ENCODE peak calls at places on chromosomes 6 and 20, in seven cellular contexts. Q is Calu3, Y is tibial artery, C is A549, W is epithelial cell of esophagus, Z is progenitor cell of endocrine pancreas, D is heart right ventricle. N is an unnamed sample.

GRCh38 chr20:18103497-18103896 is 34.2 kb upstream of the KAT14 start:
- DNase-seq in C (no peak), W (no peak), D (no peak), Q (no peak), Y (no peak), Z (no peak), N (no peak)

GRCh38 chr6:109182590-109182989 is 87.3 kb downstream of the CEP57L1 start:
- DNase-seq in D (no peak), Q (no peak), C (no peak), Z (no peak), W (no peak), Y (no peak), N (no peak)

GRCh38 chr20:47126709-47127108 is 229.8 kb downstream of the ZMYND8 start:
- DNase-seq in Q (no peak), Y (no peak), W (no peak), Z (no peak), C (no peak), D (no peak), N (no peak)

GRCh38 chr6:33837971-33838665 is 34.3 kb upstream of the MLN start:
- DNase-seq in Q (no peak), W (peak), Z (no peak), D (no peak), C (no peak), Y (no peak), N (peak)

GRCh38 chr20:45029884-45030283 is 63.6 kb downstream of the STK4 start:
- DNase-seq in C (no peak), D (no peak), Z (no peak), W (no peak), Q (no peak), Y (no peak), N (no peak)

GRCh38 chr6:14517536-14518105 is 400.0 kb downstream of the CD83 start:
- DNase-seq in D (no peak), Z (no peak), Q (no peak), W (no peak), Y (no peak), C (no peak), N (no peak)

GRCh38 chr20:29497261-29497671 is 1760.2 kb upstream of the DEFB115 start:
- DNase-seq in D (peak), Y (peak), Q (no peak), W (no peak), C (no peak), Z (no peak), N (no peak)

GRCh38 chr6:149174962-149175361 is 142.6 kb upstream of the TAB2 start:
- DNase-seq in Q (no peak), D (no peak), W (no peak), Y (no peak), C (no peak), Z (no peak), N (no peak)

GRCh38 chr6:24856954-24857670 is 58.4 kb upstream of the ARMH2 start:
- DNase-seq in Y (no peak), Q (no peak), W (no peak), Z (no peak), C (no peak), D (no peak), N (no peak)

GRCh38 chr6:50816115-50816675 is 2.5 kb upstream of the TFAP2B start:
- DNase-seq in W (peak), Q (peak), Z (peak), D (peak), Y (peak), C (peak), N (peak)

GRCh38 chr20:6613280-6613861 is 154.1 kb upstream of the BMP2 start:
- DNase-seq in W (peak), D (no peak), Q (peak), C (no peak), Z (no peak), Y (no peak), N (no peak)

GRCh38 chr20:44690781-44691423 is 24.3 kb upstream of the CCN5 start:
- DNase-seq in Y (peak), C (no peak), W (no peak), Q (no peak), D (peak), Z (no peak), N (no peak)

GRCh38 chr20:3551681-3552434 is 81.0 kb downstream of the ATRN start:
- DNase-seq in C (no peak), D (no peak), Z (no peak), Q (no peak), Y (no peak), W (no peak), N (no peak)

GRCh38 chr6:108966855-108967755 is 118.9 kb downstream of the ARMC2 start:
- DNase-seq in Y (no peak), D (peak), Z (no peak), Q (peak), C (no peak), W (peak), N (peak)

GRCh38 chr6:35021014-35021413 is 120.1 kb downstream of the TCP11 start:
- DNase-seq in C (no peak), Q (no peak), Z (no peak), D (peak), Y (peak), W (no peak), N (no peak)

GRCh38 chr6:140283197-140283596 is 908.7 kb upstream of the CITED2 start:
- DNase-seq in Y (no peak), C (no peak), Q (no peak), Z (no peak), D (no peak), W (no peak), N (no peak)

GRCh38 chr6:44004625-44005506 is 122.4 kb downstream of the MRPL14 start:
- DNase-seq in Q (peak), D (peak), Z (no peak), W (no peak), Y (no peak), C (peak), N (no peak)

GRCh38 chr6:26577720-26578072 is 19.1 kb upstream of the ABT1 start:
- DNase-seq in Y (no peak), Z (no peak), W (no peak), C (no peak), Q (no peak), D (no peak), N (no peak)

GRCh38 chr6:131400054-131400781 is 172.8 kb upstream of the ARG1 start:
- DNase-seq in W (peak), Y (no peak), Z (no peak), Q (peak), D (no peak), C (peak), N (no peak)

GRCh38 chr20:2955257-2955950 is 82.1 kb downstream of the PTPRA start:
- DNase-seq in D (no peak), W (no peak), C (no peak), Z (no peak), Y (no peak), Q (no peak), N (no peak)

GRCh38 chr20:34708621-34709043 is 4.5 kb downstream of the TP53INP2 start:
- DNase-seq in Z (peak), Q (peak), Y (peak), W (peak), D (peak), C (peak), N (peak)

GRCh38 chr6:23173231-23173630 is 603.9 kb downstream of the HDGFL1 start:
- DNase-seq in W (peak), Y (no peak), D (no peak), Q (no peak), Z (no peak), C (no peak), N (no peak)

GRCh38 chr6:53664623-53665022 is 933 bp downstream of the KLHL31 start:
- DNase-seq in Q (no peak), D (peak), Y (no peak), W (no peak), C (no peak), Z (no peak), N (no peak)

GRCh38 chr6:53659458-53659857 is 6.1 kb downstream of the KLHL31 start:
- DNase-seq in Q (peak), D (no peak), Z (no peak), W (peak), Y (no peak), C (no peak), N (no peak)

GRCh38 chr6:53654745-53655240 is 10.8 kb downstream of the KLHL31 start:
- DNase-seq in Q (no peak), Y (no peak), C (no peak), D (no peak), W (no peak), Z (no peak), N (no peak)

GRCh38 chr6:53662457-53662856 is 3.1 kb downstream of the KLHL31 start:
- DNase-seq in C (no peak), D (no peak), W (no peak), Z (no peak), Q (no peak), Y (no peak), N (no peak)

DNA sequence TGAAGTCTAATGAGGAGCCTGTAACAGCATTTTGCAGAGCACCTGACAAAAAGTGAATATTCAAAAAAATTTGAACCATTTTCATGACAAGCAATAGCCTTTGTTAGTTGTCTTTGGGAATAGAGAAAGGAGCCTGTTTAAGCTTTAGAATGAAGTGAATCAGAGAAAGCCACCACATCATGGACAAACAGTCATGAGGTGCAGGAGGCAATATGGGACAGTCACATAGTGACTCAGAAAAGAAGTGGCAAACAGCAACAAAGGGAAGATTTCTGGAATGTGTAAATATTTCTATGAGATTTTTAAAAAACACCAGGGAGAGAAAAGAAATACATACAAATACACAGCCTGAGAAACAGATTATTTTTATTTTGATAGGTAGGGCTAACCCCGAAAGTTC is 6.6 kb downstream of the KLHL31 start:
- DNase-seq in Y (no peak), W (peak), D (no peak), C (no peak), Z (no peak), Q (no peak), N (no peak)
- TF ChIP-seq CTCF in Y (no peak), W (no peak), D (no peak), C (no peak), Z (no peak), Q (no peak), N (no peak)

DNA sequence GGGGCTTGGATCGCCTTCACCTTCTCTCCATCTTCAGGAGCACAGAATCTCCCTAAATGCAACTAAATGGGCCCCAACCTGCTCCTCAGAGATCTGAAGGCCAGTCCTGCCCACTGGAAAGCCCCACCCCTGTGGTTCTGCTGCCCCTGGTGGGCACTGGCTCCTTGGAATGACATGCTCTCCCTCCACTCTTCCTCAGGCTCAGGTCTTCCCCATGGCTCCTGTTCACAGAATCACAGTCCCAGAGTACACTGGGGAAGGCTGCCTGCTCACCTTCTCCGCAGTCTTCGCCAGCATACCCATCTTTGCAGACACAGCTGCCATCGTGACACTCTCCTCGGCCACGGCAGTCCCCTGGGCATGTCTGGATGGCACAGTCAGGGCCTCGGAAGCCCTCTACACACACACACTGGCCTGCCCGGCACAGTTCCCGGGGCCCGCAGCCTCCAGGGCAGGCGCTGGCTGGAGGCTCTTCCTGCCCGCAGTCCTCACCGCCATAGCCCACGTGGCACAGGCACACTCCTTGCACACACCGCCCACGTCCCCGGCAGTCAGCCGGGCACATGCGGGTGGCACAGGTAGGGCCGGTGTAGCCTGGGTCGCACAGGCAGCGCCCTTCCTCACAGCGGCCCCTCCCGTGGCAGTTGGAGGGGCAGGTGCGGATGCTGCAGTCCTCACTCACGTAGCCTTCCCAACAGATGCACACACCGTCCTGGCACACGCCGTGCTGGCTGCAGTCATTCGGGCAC is 13.6 kb downstream of the TNXB start:
- DNase-seq in Y (no peak), Z (no peak), D (no peak), C (no peak), W (no peak), Q (peak), N (no peak)
- TF ChIP-seq CTCF in Y (no peak), Z (peak), D (no peak), C (no peak), W (no peak), Q (no peak), N (no peak)

DNA sequence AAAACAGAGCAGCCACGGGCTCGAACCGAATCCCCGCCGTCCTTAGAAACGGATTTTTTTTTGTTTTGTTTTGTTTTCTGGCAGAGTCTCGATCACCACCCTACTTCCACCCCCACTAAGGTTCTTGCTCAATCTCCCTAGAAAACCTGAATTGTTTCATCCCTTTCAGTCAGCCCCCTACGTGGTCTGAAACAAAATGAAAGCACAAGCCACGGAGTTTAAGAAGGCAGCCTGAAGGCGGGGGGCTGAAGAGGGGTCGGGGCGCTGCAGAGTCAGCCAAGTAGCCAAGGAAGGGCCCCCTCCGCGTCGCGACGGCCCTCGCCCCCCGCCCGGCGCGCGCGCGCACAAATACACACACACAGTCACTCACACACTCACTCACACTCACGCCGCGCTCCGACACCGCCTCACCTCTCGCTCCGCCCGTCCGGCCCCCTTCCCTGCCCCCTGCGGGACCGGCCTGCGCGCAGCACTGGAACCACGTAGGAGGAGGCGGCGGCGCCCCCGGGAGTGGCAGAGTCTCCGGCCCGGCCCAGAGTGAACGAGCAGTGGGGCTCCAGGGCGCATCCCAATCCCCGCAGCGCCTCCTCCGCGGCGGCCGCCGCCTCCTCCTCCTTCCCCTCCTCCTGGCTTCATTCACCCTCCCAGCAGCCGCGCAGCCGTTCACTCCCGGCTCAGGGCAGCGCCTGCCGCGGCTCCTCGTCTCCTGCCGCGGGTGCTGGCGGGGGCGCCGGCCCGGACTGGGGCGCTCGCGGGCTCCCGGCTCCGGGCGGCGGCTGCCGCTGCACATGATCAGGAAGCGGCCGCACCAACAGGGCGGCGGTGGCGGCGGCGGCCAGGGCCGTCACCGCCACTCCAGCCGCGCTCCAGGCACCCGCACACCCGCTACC is 1.4 kb downstream of the ATXN1 start:
- DNase-seq in C (peak), Z (peak), Q (peak), Y (peak), W (peak), D (peak), N (peak)
- TF ChIP-seq CTCF in C (no peak), Z (peak), Q (no peak), Y (no peak), W (peak), D (peak), N (no peak)

DNA sequence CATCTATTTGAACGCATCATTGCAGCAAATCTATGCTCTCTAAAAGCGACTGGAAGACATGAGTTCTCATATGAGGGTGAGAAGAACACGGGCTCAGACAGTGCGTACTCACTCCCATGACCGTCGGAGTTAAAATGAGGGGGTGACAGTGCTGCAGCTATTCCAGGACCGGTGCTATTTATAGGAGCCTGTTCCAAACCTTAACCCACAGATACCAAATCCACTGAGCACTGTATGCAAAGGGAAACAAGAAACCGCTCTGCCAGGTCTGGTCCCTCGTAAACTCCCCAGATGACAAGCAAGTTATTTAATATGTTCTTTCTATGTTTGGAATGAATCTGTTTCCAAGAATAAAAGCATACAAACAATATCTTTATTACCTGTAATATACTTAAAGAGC is 22.9 kb downstream of the PPP1R3G start:
- DNase-seq in Q (no peak), Y (no peak), Z (no peak), W (no peak), C (no peak), D (peak), N (no peak)
- TF ChIP-seq CTCF in Q (no peak), Y (no peak), Z (no peak), W (no peak), C (no peak), D (no peak), N (no peak)

DNA sequence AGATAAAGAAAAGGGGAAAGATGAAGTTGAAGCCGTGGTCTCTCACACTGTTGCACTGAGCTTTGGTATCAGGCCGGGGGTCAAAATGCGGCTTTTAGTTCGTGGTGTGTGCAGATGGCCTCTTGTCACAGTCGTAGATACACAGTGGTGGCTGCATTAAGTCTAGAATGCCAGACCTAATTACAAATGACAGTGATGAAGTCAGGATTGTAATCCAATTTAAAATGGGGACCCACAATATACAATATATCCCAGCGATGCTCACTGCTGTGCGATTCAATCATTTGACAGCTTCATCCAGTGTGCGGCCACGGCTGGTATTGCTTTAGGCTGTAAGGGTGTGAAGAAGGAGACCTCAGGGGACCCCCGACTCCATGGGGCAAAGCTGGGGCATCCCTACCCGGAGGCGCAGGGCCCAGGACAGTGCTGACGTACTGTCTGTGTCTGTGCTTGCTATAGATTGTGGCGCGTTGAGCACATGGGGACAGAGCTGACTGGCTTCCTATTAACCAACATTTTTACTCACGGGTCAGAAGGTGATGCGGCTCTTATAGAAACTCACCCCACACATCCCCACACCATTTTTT is 210.0 kb upstream of the SOX4 start:
- DNase-seq in Z (no peak), D (no peak), Y (no peak), C (no peak), W (no peak), Q (no peak), N (no peak)
- TF ChIP-seq CTCF in Z (no peak), D (no peak), Y (no peak), C (no peak), W (no peak), Q (no peak), N (no peak)

N was measured in nephron progenitor cell.